ENCODE peak calls at places on chromosomes 2 and 18, in eight cellular contexts. One of them, this sample, is unnamed.

GRCh38 chr2:200199576-200200263 is 106.8 kb upstream of the SPATS2L start:
- DNase-seq in choroid plexus epithelial cell: no peak
- DNase-seq in GM23338: peak
- DNase-seq in astrocyte of the spinal cord: no peak
- DNase-seq in psoas muscle: no peak
- DNase-seq in vagina: no peak
- DNase-seq in sigmoid colon: no peak
- DNase-seq in uterus: no peak
- DNase-seq in this sample: peak

GRCh38 chr2:10452334-10452733 is 4.2 kb upstream of the ODC1 start:
- DNase-seq in sigmoid colon: peak
- DNase-seq in choroid plexus epithelial cell: peak
- DNase-seq in uterus: no peak
- DNase-seq in vagina: no peak
- DNase-seq in GM23338: no peak
- DNase-seq in astrocyte of the spinal cord: peak
- DNase-seq in psoas muscle: no peak
- DNase-seq in this sample: peak

GRCh38 chr2:127893494-127893893 is 7.7 kb upstream of the AMMECR1L start:
- DNase-seq in psoas muscle: no peak
- DNase-seq in vagina: no peak
- DNase-seq in choroid plexus epithelial cell: no peak
- DNase-seq in uterus: no peak
- DNase-seq in GM23338: peak
- DNase-seq in astrocyte of the spinal cord: no peak
- DNase-seq in sigmoid colon: no peak
- DNase-seq in this sample: no peak

GRCh38 chr18:70044626-70045025 is 97.0 kb upstream of the CD226 start:
- DNase-seq in uterus: no peak
- DNase-seq in GM23338: no peak
- DNase-seq in astrocyte of the spinal cord: peak
- DNase-seq in psoas muscle: no peak
- DNase-seq in choroid plexus epithelial cell: peak
- DNase-seq in vagina: no peak
- DNase-seq in sigmoid colon: no peak
- DNase-seq in this sample: peak

GRCh38 chr2:156349605-156350004 is 17.1 kb upstream of the NR4A2 start:
- DNase-seq in uterus: no peak
- DNase-seq in vagina: no peak
- DNase-seq in sigmoid colon: no peak
- DNase-seq in choroid plexus epithelial cell: no peak
- DNase-seq in GM23338: no peak
- DNase-seq in astrocyte of the spinal cord: no peak
- DNase-seq in psoas muscle: no peak
- DNase-seq in this sample: no peak

GRCh38 chr2:98909381-98910211 is 26.4 kb downstream of the CRACDL start:
- DNase-seq in choroid plexus epithelial cell: peak
- DNase-seq in vagina: peak
- DNase-seq in astrocyte of the spinal cord: peak
- DNase-seq in GM23338: peak
- DNase-seq in sigmoid colon: no peak
- DNase-seq in uterus: no peak
- DNase-seq in psoas muscle: peak
- DNase-seq in this sample: peak

GRCh38 chr2:113834057-113834720 is 55.7 kb upstream of the ACTR3 start:
- DNase-seq in GM23338: no peak
- DNase-seq in psoas muscle: no peak
- DNase-seq in uterus: no peak
- DNase-seq in sigmoid colon: no peak
- DNase-seq in vagina: no peak
- DNase-seq in choroid plexus epithelial cell: no peak
- DNase-seq in astrocyte of the spinal cord: no peak
- DNase-seq in this sample: peak

GRCh38 chr2:201882353-201883095 is 76.2 kb downstream of the CDK15 start:
- DNase-seq in uterus: no peak
- DNase-seq in sigmoid colon: no peak
- DNase-seq in psoas muscle: no peak
- DNase-seq in choroid plexus epithelial cell: peak
- DNase-seq in astrocyte of the spinal cord: peak
- DNase-seq in GM23338: peak
- DNase-seq in vagina: no peak
- DNase-seq in this sample: no peak

GRCh38 chr18:3294435-3295080 is 32.6 kb downstream of the MYL12B start:
- DNase-seq in uterus: no peak
- DNase-seq in astrocyte of the spinal cord: no peak
- DNase-seq in sigmoid colon: no peak
- DNase-seq in GM23338: no peak
- DNase-seq in psoas muscle: no peak
- DNase-seq in vagina: no peak
- DNase-seq in choroid plexus epithelial cell: peak
- DNase-seq in this sample: peak

GRCh38 chr2:137969418-137969765 is 5.1 kb downstream of the HNMT start:
- DNase-seq in choroid plexus epithelial cell: peak
- DNase-seq in vagina: no peak
- DNase-seq in sigmoid colon: no peak
- DNase-seq in psoas muscle: no peak
- DNase-seq in GM23338: no peak
- DNase-seq in uterus: no peak
- DNase-seq in astrocyte of the spinal cord: peak
- DNase-seq in this sample: peak

GRCh38 chr18:46832856-46833255 is 76.0 kb upstream of the ST8SIA5 start:
- DNase-seq in sigmoid colon: no peak
- DNase-seq in choroid plexus epithelial cell: no peak
- DNase-seq in psoas muscle: no peak
- DNase-seq in uterus: no peak
- DNase-seq in vagina: no peak
- DNase-seq in GM23338: no peak
- DNase-seq in astrocyte of the spinal cord: no peak
- DNase-seq in this sample: no peak

GRCh38 chr2:189826039-189826438 is 41.8 kb downstream of the PMS1 start:
- DNase-seq in vagina: no peak
- DNase-seq in sigmoid colon: no peak
- DNase-seq in GM23338: no peak
- DNase-seq in choroid plexus epithelial cell: no peak
- DNase-seq in astrocyte of the spinal cord: no peak
- DNase-seq in psoas muscle: no peak
- DNase-seq in uterus: no peak
- DNase-seq in this sample: no peak

GRCh38 chr2:232988444-232988843 is 24.6 kb downstream of the NGEF start:
- DNase-seq in psoas muscle: no peak
- DNase-seq in uterus: peak
- DNase-seq in vagina: no peak
- DNase-seq in choroid plexus epithelial cell: peak
- DNase-seq in GM23338: no peak
- DNase-seq in astrocyte of the spinal cord: peak
- DNase-seq in sigmoid colon: no peak
- DNase-seq in this sample: peak
- H3K4me3 ChIP-seq in psoas muscle: no peak
- H3K4me3 ChIP-seq in uterus: no peak
- H3K4me3 ChIP-seq in vagina: no peak
- H3K4me3 ChIP-seq in choroid plexus epithelial cell: no peak
- H3K4me3 ChIP-seq in GM23338: no peak
- H3K4me3 ChIP-seq in astrocyte of the spinal cord: no peak
- H3K4me3 ChIP-seq in sigmoid colon: no peak
- H3K4me3 ChIP-seq in this sample: no peak

GRCh38 chr2:237691200-237691907 is 64.0 kb downstream of the LRRFIP1 start:
- DNase-seq in choroid plexus epithelial cell: no peak
- DNase-seq in psoas muscle: peak
- DNase-seq in vagina: no peak
- DNase-seq in GM23338: peak
- DNase-seq in sigmoid colon: no peak
- DNase-seq in uterus: no peak
- DNase-seq in astrocyte of the spinal cord: no peak
- DNase-seq in this sample: no peak

GRCh38 chr2:237693281-237694039 is 66.1 kb downstream of the LRRFIP1 start:
- DNase-seq in choroid plexus epithelial cell: peak
- DNase-seq in psoas muscle: no peak
- DNase-seq in GM23338: no peak
- DNase-seq in sigmoid colon: peak
- DNase-seq in astrocyte of the spinal cord: no peak
- DNase-seq in vagina: no peak
- DNase-seq in uterus: peak
- DNase-seq in this sample: peak

GRCh38 chr2:237689569-237690131 is 62.3 kb downstream of the LRRFIP1 start:
- DNase-seq in GM23338: no peak
- DNase-seq in psoas muscle: peak
- DNase-seq in astrocyte of the spinal cord: no peak
- DNase-seq in choroid plexus epithelial cell: no peak
- DNase-seq in uterus: peak
- DNase-seq in vagina: no peak
- DNase-seq in sigmoid colon: peak
- DNase-seq in this sample: peak

GRCh38 chr2:237692601-237693079 is 65.3 kb downstream of the LRRFIP1 start:
- DNase-seq in psoas muscle: peak
- DNase-seq in choroid plexus epithelial cell: no peak
- DNase-seq in GM23338: peak
- DNase-seq in sigmoid colon: peak
- DNase-seq in vagina: no peak
- DNase-seq in astrocyte of the spinal cord: no peak
- DNase-seq in uterus: peak
- DNase-seq in this sample: peak

DNA sequence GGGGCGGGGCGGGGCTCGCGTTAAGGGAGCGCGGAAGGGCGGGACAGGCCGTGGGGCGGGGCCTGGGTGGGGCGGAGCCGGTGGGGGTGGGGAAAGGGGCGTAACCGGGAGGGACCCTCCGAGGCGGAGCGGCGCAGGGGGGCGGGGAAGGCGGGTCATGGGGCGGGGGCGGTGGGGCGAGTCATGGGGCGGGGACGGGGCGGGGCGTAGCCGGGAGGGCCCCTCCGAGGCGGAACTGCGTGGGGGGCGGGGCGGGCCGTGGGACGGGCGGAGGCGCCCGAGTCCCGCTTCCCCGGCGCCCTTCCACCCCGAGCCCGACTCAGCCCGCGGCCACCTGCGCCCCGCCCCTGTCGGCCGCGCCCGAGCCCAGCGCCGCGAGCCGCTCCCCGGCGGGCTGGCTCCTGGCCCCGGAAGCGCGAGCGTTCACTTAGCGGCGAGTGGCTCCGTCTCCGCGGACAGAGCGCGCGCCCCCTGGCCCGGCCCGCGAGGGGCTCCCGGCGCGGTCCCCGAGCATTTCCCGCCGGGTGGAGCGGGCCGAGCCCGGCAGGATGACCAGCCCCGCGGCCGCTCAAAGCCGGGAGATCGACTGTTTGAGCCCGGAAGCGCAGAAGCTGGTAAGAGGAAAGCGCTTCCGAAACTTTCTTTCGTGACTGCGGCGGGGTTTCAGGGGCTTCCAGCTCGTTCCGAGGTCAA is 64.7 kb downstream of the LRRFIP1 start:
- DNase-seq in uterus: peak
- DNase-seq in astrocyte of the spinal cord: peak
- DNase-seq in sigmoid colon: peak
- DNase-seq in GM23338: peak
- DNase-seq in choroid plexus epithelial cell: peak
- DNase-seq in vagina: no peak
- DNase-seq in psoas muscle: peak
- DNase-seq in this sample: peak
- TF ChIP-seq CTCF in uterus: no peak
- TF ChIP-seq CTCF in astrocyte of the spinal cord: no peak
- TF ChIP-seq CTCF in sigmoid colon: no peak
- TF ChIP-seq CTCF in GM23338: no peak
- TF ChIP-seq CTCF in choroid plexus epithelial cell: no peak
- TF ChIP-seq CTCF in vagina: no peak
- TF ChIP-seq CTCF in psoas muscle: no peak
- TF ChIP-seq CTCF in this sample: no peak

GRCh38 chr2:3536682-3537632 is 17.6 kb upstream of the ADI1 start:
- DNase-seq in psoas muscle: peak
- DNase-seq in choroid plexus epithelial cell: peak
- DNase-seq in astrocyte of the spinal cord: no peak
- DNase-seq in vagina: no peak
- DNase-seq in sigmoid colon: peak
- DNase-seq in uterus: peak
- DNase-seq in GM23338: peak
- DNase-seq in this sample: peak

GRCh38 chr2:3533836-3534235 is 14.5 kb upstream of the ADI1 start:
- DNase-seq in psoas muscle: no peak
- DNase-seq in GM23338: no peak
- DNase-seq in vagina: no peak
- DNase-seq in sigmoid colon: no peak
- DNase-seq in uterus: no peak
- DNase-seq in astrocyte of the spinal cord: no peak
- DNase-seq in choroid plexus epithelial cell: no peak
- DNase-seq in this sample: no peak

GRCh38 chr2:3534251-3534814 is 15.0 kb upstream of the ADI1 start:
- DNase-seq in uterus: no peak
- DNase-seq in sigmoid colon: no peak
- DNase-seq in choroid plexus epithelial cell: no peak
- DNase-seq in astrocyte of the spinal cord: no peak
- DNase-seq in vagina: no peak
- DNase-seq in GM23338: no peak
- DNase-seq in psoas muscle: no peak
- DNase-seq in this sample: no peak

GRCh38 chr2:3535467-3535793 is 16.1 kb upstream of the ADI1 start:
- DNase-seq in vagina: no peak
- DNase-seq in uterus: no peak
- DNase-seq in psoas muscle: no peak
- DNase-seq in GM23338: no peak
- DNase-seq in choroid plexus epithelial cell: no peak
- DNase-seq in sigmoid colon: no peak
- DNase-seq in astrocyte of the spinal cord: no peak
- DNase-seq in this sample: no peak

GRCh38 chr2:3535794-3536681 is 16.7 kb upstream of the ADI1 start:
- DNase-seq in GM23338: no peak
- DNase-seq in uterus: peak
- DNase-seq in vagina: peak
- DNase-seq in astrocyte of the spinal cord: peak
- DNase-seq in choroid plexus epithelial cell: peak
- DNase-seq in psoas muscle: peak
- DNase-seq in sigmoid colon: peak
- DNase-seq in this sample: peak
- H3K4me3 ChIP-seq in GM23338: no peak
- H3K4me3 ChIP-seq in uterus: peak
- H3K4me3 ChIP-seq in vagina: peak
- H3K4me3 ChIP-seq in astrocyte of the spinal cord: peak
- H3K4me3 ChIP-seq in choroid plexus epithelial cell: peak
- H3K4me3 ChIP-seq in psoas muscle: peak
- H3K4me3 ChIP-seq in sigmoid colon: peak
- H3K4me3 ChIP-seq in this sample: peak

GRCh38 chr2:6866982-6867381 is 1.3 kb upstream of the CMPK2 start:
- DNase-seq in psoas muscle: no peak
- DNase-seq in sigmoid colon: no peak
- DNase-seq in astrocyte of the spinal cord: no peak
- DNase-seq in choroid plexus epithelial cell: no peak
- DNase-seq in GM23338: no peak
- DNase-seq in uterus: no peak
- DNase-seq in vagina: no peak
- DNase-seq in this sample: no peak

GRCh38 chr2:6864251-6864758 is 1.4 kb downstream of the CMPK2 start:
- DNase-seq in astrocyte of the spinal cord: no peak
- DNase-seq in sigmoid colon: no peak
- DNase-seq in uterus: no peak
- DNase-seq in GM23338: no peak
- DNase-seq in vagina: no peak
- DNase-seq in choroid plexus epithelial cell: peak
- DNase-seq in psoas muscle: no peak
- DNase-seq in this sample: no peak

GRCh38 chr2:6866239-6866745 is 585 bp upstream of the CMPK2 start:
- DNase-seq in sigmoid colon: peak
- DNase-seq in uterus: peak
- DNase-seq in astrocyte of the spinal cord: peak
- DNase-seq in GM23338: peak
- DNase-seq in vagina: no peak
- DNase-seq in psoas muscle: no peak
- DNase-seq in choroid plexus epithelial cell: peak
- DNase-seq in this sample: peak

GRCh38 chr2:6864938-6865345 is 765 bp downstream of the CMPK2 start:
- DNase-seq in vagina: no peak
- DNase-seq in choroid plexus epithelial cell: peak
- DNase-seq in uterus: peak
- DNase-seq in GM23338: peak
- DNase-seq in psoas muscle: peak
- DNase-seq in sigmoid colon: peak
- DNase-seq in astrocyte of the spinal cord: no peak
- DNase-seq in this sample: no peak

GRCh38 chr2:6865346-6866238 is at the start of gene CMPK2:
- DNase-seq in vagina: no peak
- DNase-seq in sigmoid colon: peak
- DNase-seq in uterus: peak
- DNase-seq in choroid plexus epithelial cell: peak
- DNase-seq in psoas muscle: peak
- DNase-seq in astrocyte of the spinal cord: peak
- DNase-seq in GM23338: peak
- DNase-seq in this sample: peak
- TF ChIP-seq CTCF in vagina: no peak
- TF ChIP-seq CTCF in sigmoid colon: no peak
- TF ChIP-seq CTCF in uterus: peak
- TF ChIP-seq CTCF in choroid plexus epithelial cell: no peak
- TF ChIP-seq CTCF in psoas muscle: peak
- TF ChIP-seq CTCF in astrocyte of the spinal cord: peak
- TF ChIP-seq CTCF in GM23338: no peak
- TF ChIP-seq CTCF in this sample: no peak

This sample was measured in epithelial cell of esophagus.